ENCODE peak calls at places on chromosomes 12 and 14, in four cellular contexts. N, Z, I and A are unnamed samples.

GRCh38 chr12:29762637-29763300 is 21.0 kb downstream of the TMTC1 start:
- DNase-seq in N (no peak), Z (no peak), I (no peak), A (no peak)

GRCh38 chr12:65911321-65911720 is 87.0 kb downstream of the HMGA2 start:
- DNase-seq in N (no peak), Z (no peak), I (peak), A (no peak)

GRCh38 chr12:110073049-110073831 is 24.9 kb upstream of the C12orf76 start:
- DNase-seq in N (no peak), Z (no peak), I (peak), A (peak)

GRCh38 chr12:46089414-46090162 is 99.2 kb upstream of the SCAF11 start:
- DNase-seq in N (no peak), Z (no peak), I (peak), A (peak)

GRCh38 chr12:54549774-54550451 is 512 bp downstream of the PDE1B start:
- DNase-seq in N (no peak), Z (no peak), I (no peak), A (no peak)

GRCh38 chr12:9957834-9958233 is 13.4 kb upstream of the CLEC12A start:
- DNase-seq in N (no peak), Z (no peak), I (no peak), A (peak)

GRCh38 chr14:91186515-91187066 is 57.9 kb downstream of the GPR68 start:
- DNase-seq in N (no peak), Z (no peak), I (peak), A (no peak)

GRCh38 chr12:19740472-19741131 is 301.3 kb downstream of the AEBP2 start:
- DNase-seq in N (no peak), Z (no peak), I (no peak), A (no peak)

GRCh38 chr12:12265571-12266388 is 1.1 kb downstream of the LRP6 start:
- DNase-seq in N (no peak), Z (peak), I (peak), A (peak)

GRCh38 chr12:108477881-108478259 is 37.2 kb upstream of the FICD start:
- DNase-seq in N (no peak), Z (no peak), I (no peak), A (no peak)

GRCh38 chr14:69811227-69811867 is 14.3 kb upstream of the SLC10A1 start:
- DNase-seq in N (no peak), Z (no peak), I (no peak), A (no peak)
- H2AFZ ChIP-seq in N (no peak), Z (no peak), I (no peak), A (no peak)

GRCh38 chr14:42459171-42459685 is 852.6 kb downstream of the LRFN5 start:
- DNase-seq in N (no peak), Z (no peak), I (no peak), A (no peak)

DNA sequence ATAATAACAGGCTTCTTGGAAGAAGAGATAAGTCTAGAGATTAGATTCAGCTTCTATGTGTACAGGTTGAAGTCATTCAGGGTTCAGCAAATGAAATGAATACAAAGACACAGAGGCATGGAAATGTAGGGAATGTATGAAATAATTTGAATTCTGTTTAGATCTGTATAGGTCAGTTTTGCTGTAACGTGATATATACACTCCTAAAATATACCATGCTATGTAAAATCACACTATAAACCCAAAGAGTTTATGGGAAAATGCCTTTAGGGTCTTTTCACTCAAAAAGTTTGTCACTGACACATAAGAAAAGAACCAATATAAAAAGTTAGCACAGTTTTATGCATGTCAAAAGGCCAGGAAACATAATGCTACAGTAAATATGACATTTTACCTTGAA is 854.0 kb downstream of the LRFN5 start:
- DNase-seq in N (no peak), Z (no peak), I (no peak), A (no peak)
- H2AFZ ChIP-seq in N (no peak), Z (no peak), I (no peak), A (no peak)

GRCh38 chr12:63086149-63086915 is 64.7 kb downstream of the AVPR1A start:
- DNase-seq in N (no peak), Z (no peak), I (no peak), A (no peak)
- H2AFZ ChIP-seq in N (no peak), Z (no peak), I (no peak), A (no peak)

DNA sequence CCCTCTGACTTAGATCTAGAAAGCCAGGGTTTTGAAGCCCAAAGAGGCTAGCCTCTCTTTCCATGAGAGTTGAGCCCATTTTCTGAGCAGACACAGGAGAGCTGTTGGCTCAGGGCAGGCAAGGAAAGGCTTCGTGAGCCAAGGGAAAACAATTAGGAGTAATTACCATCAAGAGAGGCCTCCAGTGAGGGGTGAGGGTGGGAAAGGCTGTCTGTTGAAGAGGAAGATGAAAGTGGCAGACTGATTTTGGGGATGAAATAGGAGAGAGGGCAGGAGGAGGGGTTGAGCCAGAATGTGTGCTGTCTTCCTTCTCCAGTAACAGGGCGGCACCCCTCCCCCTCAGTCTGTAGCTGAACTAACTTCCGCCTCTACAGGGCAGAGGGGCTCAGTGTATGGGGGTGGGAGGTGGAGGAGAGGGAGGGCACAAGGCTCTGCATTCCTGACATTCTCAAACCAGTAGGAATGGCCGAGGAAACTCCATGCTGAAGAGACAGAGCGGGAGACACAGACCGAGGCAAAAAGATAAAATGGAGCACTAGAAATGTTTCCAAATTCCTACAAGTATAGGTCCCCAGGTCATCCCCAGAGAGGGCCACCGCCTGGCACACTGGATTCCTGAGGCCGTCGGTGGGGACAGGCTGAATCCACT is 33.1 kb upstream of the COL2A1 start:
- DNase-seq in N (no peak), Z (peak), I (no peak), A (no peak)
- H2AFZ ChIP-seq in N (no peak), Z (peak), I (no peak), A (no peak)

GRCh38 chr12:50745861-50746260 is 18.0 kb upstream of the ATF1 start:
- DNase-seq in N (no peak), Z (no peak), I (no peak), A (no peak)
- H2AFZ ChIP-seq in N (no peak), Z (no peak), I (no peak), A (no peak)

DNA sequence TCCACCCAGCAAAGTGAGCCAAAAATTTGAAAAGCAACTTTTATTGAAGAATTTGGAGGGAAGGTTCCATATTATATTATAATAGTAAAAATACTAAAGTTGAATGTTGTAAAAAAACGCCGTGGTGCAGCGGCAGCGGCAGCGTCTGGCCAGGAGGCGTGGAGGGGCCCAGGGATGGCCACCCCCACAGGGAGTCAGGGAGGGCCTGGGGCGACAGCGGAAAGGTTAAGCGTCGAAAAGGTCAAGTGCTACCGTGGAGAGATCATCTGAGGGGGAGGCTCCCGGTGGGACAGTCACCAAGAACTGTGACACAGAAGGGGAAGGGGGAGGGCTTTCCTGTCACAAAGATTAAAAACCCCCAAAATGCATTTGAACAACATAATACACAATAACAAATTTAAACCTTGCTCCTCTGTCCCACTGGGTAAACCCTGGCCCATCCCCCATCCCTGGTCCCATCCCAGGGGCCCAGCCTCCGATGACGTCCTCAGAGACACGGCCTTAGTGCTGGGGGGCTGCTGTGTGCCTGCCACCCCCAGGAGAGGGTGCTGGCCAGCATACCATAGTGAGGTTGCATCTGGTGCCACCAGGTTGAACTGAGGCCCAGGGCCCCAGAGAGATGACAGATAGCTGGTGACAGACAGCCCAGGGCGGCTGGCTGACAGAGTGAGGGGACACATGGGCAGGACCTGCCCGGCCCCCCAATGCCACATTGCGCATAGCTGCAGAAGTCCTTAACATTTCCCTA is 16.6 kb downstream of the SIVA1 start:
- DNase-seq in N (no peak), Z (no peak), I (no peak), A (no peak)
- H2AFZ ChIP-seq in N (no peak), Z (no peak), I (no peak), A (no peak)

GRCh38 chr12:76259660-76260389 is 88.4 kb downstream of the BBS10 start:
- DNase-seq in N (no peak), Z (peak), I (peak), A (no peak)
- H2AFZ ChIP-seq in N (peak), Z (peak), I (peak), A (peak)

GRCh38 chr14:65153101-65153500 is 50.8 kb upstream of the MAX start:
- DNase-seq in N (no peak), Z (no peak), I (no peak), A (no peak)
- H2AFZ ChIP-seq in N (no peak), Z (no peak), I (no peak), A (no peak)

DNA sequence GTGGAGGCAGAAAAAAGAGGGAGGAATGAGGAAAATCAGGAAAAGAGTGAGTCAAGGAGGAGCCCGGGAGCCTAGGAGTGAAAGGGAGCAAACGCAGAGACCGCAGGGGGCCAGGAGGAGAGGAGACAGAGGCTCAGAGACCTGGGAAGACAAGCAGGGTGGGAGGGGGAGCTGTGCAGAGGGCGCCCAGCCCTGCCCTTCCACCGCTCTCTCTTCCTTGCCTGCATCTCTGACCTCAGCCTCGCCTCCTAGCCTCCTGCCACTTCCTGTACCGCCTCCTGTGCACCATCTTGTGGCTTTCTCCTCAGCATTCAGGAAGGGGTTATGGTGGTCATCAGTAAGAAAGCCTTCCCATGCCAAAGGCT is 1.3 kb downstream of the CLSTN3 start:
- DNase-seq in N (no peak), Z (no peak), I (no peak), A (no peak)
- H2AFZ ChIP-seq in N (no peak), Z (no peak), I (peak), A (peak)

GRCh38 chr12:120725659-120726509 is at the start of gene ACADS:
- DNase-seq in N (peak), Z (peak), I (peak), A (peak)
- H2AFZ ChIP-seq in N (peak), Z (peak), I (peak), A (peak)